ENCODE peak calls at places on chromosomes 4 and X, in eight cellular contexts. One of them, this sample, is unnamed.

GRCh38 chr4:81600511-81601269 is 129.0 kb upstream of the RASGEF1B start:
- DNase-seq in vagina: no peak
- DNase-seq in NCI-H2029: no peak
- DNase-seq in stimulated activated CD4-positive, alpha-beta T cell treated with anti-CD3 and anti-CD28 coated beads, Interleukin-12 subunit alpha, Interleukin-12 subunit beta, amount 100 ng/mL, for 24 hours: no peak
- DNase-seq in caudate nucleus: no peak
- DNase-seq in SJSA1: no peak
- DNase-seq in CD8-positive, alpha-beta memory T cell: no peak
- DNase-seq in retina: peak
- DNase-seq in this sample: no peak

GRCh38 chr4:84258905-84259830 is 239.9 kb downstream of the NKX6-1 start:
- DNase-seq in caudate nucleus: no peak
- DNase-seq in CD8-positive, alpha-beta memory T cell: no peak
- DNase-seq in vagina: no peak
- DNase-seq in retina: no peak
- DNase-seq in NCI-H2029: no peak
- DNase-seq in stimulated activated CD4-positive, alpha-beta T cell treated with anti-CD3 and anti-CD28 coated beads, Interleukin-12 subunit alpha, Interleukin-12 subunit beta, amount 100 ng/mL, for 24 hours: no peak
- DNase-seq in SJSA1: no peak
- DNase-seq in this sample: no peak

GRCh38 chrX:84974803-84975202 is 28.9 kb upstream of the APOOL start:
- DNase-seq in SJSA1: no peak
- DNase-seq in stimulated activated CD4-positive, alpha-beta T cell treated with anti-CD3 and anti-CD28 coated beads, Interleukin-12 subunit alpha, Interleukin-12 subunit beta, amount 100 ng/mL, for 24 hours: no peak
- DNase-seq in NCI-H2029: no peak
- DNase-seq in retina: no peak
- DNase-seq in vagina: no peak
- DNase-seq in CD8-positive, alpha-beta memory T cell: no peak
- DNase-seq in caudate nucleus: no peak
- DNase-seq in this sample: no peak

GRCh38 chrX:140492360-140492994 is 12.4 kb downstream of the SOX3 start:
- DNase-seq in SJSA1: no peak
- DNase-seq in CD8-positive, alpha-beta memory T cell: no peak
- DNase-seq in caudate nucleus: no peak
- DNase-seq in retina: no peak
- DNase-seq in vagina: no peak
- DNase-seq in stimulated activated CD4-positive, alpha-beta T cell treated with anti-CD3 and anti-CD28 coated beads, Interleukin-12 subunit alpha, Interleukin-12 subunit beta, amount 100 ng/mL, for 24 hours: no peak
- DNase-seq in NCI-H2029: no peak
- DNase-seq in this sample: no peak

GRCh38 chr4:150664935-150665334 is 83.0 kb downstream of the MAB21L2 start:
- DNase-seq in retina: no peak
- DNase-seq in NCI-H2029: no peak
- DNase-seq in CD8-positive, alpha-beta memory T cell: no peak
- DNase-seq in SJSA1: no peak
- DNase-seq in vagina: no peak
- DNase-seq in caudate nucleus: no peak
- DNase-seq in stimulated activated CD4-positive, alpha-beta T cell treated with anti-CD3 and anti-CD28 coated beads, Interleukin-12 subunit alpha, Interleukin-12 subunit beta, amount 100 ng/mL, for 24 hours: no peak
- DNase-seq in this sample: no peak

GRCh38 chrX:134481339-134481738 is 21.4 kb downstream of the HPRT1 start:
- DNase-seq in NCI-H2029: no peak
- DNase-seq in stimulated activated CD4-positive, alpha-beta T cell treated with anti-CD3 and anti-CD28 coated beads, Interleukin-12 subunit alpha, Interleukin-12 subunit beta, amount 100 ng/mL, for 24 hours: no peak
- DNase-seq in retina: no peak
- DNase-seq in vagina: no peak
- DNase-seq in caudate nucleus: no peak
- DNase-seq in CD8-positive, alpha-beta memory T cell: no peak
- DNase-seq in SJSA1: no peak
- DNase-seq in this sample: no peak

GRCh38 chrX:118420462-118420861 is 74.6 kb downstream of the WDR44 start:
- DNase-seq in CD8-positive, alpha-beta memory T cell: no peak
- DNase-seq in SJSA1: peak
- DNase-seq in retina: no peak
- DNase-seq in vagina: no peak
- DNase-seq in NCI-H2029: peak
- DNase-seq in stimulated activated CD4-positive, alpha-beta T cell treated with anti-CD3 and anti-CD28 coated beads, Interleukin-12 subunit alpha, Interleukin-12 subunit beta, amount 100 ng/mL, for 24 hours: no peak
- DNase-seq in caudate nucleus: no peak
- DNase-seq in this sample: no peak

GRCh38 chr4:114334808-114335739 is 263.5 kb upstream of the UGT8 start:
- DNase-seq in retina: no peak
- DNase-seq in SJSA1: no peak
- DNase-seq in vagina: no peak
- DNase-seq in caudate nucleus: no peak
- DNase-seq in CD8-positive, alpha-beta memory T cell: no peak
- DNase-seq in NCI-H2029: no peak
- DNase-seq in stimulated activated CD4-positive, alpha-beta T cell treated with anti-CD3 and anti-CD28 coated beads, Interleukin-12 subunit alpha, Interleukin-12 subunit beta, amount 100 ng/mL, for 24 hours: no peak
- DNase-seq in this sample: no peak

GRCh38 chr4:114041117-114041475 is 61.6 kb upstream of the ARSJ start:
- DNase-seq in NCI-H2029: no peak
- DNase-seq in SJSA1: no peak
- DNase-seq in caudate nucleus: no peak
- DNase-seq in CD8-positive, alpha-beta memory T cell: no peak
- DNase-seq in stimulated activated CD4-positive, alpha-beta T cell treated with anti-CD3 and anti-CD28 coated beads, Interleukin-12 subunit alpha, Interleukin-12 subunit beta, amount 100 ng/mL, for 24 hours: no peak
- DNase-seq in vagina: no peak
- DNase-seq in retina: no peak
- DNase-seq in this sample: no peak

GRCh38 chr4:182862166-182862875 is 54.9 kb downstream of the DCTD start:
- DNase-seq in SJSA1: no peak
- DNase-seq in retina: no peak
- DNase-seq in stimulated activated CD4-positive, alpha-beta T cell treated with anti-CD3 and anti-CD28 coated beads, Interleukin-12 subunit alpha, Interleukin-12 subunit beta, amount 100 ng/mL, for 24 hours: no peak
- DNase-seq in NCI-H2029: peak
- DNase-seq in caudate nucleus: no peak
- DNase-seq in vagina: no peak
- DNase-seq in CD8-positive, alpha-beta memory T cell: no peak
- DNase-seq in this sample: no peak

GRCh38 chr4:74545488-74545887 is 100.6 kb downstream of the AREG start:
- DNase-seq in stimulated activated CD4-positive, alpha-beta T cell treated with anti-CD3 and anti-CD28 coated beads, Interleukin-12 subunit alpha, Interleukin-12 subunit beta, amount 100 ng/mL, for 24 hours: no peak
- DNase-seq in CD8-positive, alpha-beta memory T cell: no peak
- DNase-seq in retina: no peak
- DNase-seq in SJSA1: no peak
- DNase-seq in caudate nucleus: no peak
- DNase-seq in vagina: no peak
- DNase-seq in NCI-H2029: no peak
- DNase-seq in this sample: no peak

GRCh38 chr4:76821661-76822060 is 76.3 kb downstream of the SOWAHB start:
- DNase-seq in vagina: no peak
- DNase-seq in NCI-H2029: no peak
- DNase-seq in SJSA1: no peak
- DNase-seq in caudate nucleus: no peak
- DNase-seq in CD8-positive, alpha-beta memory T cell: no peak
- DNase-seq in retina: no peak
- DNase-seq in stimulated activated CD4-positive, alpha-beta T cell treated with anti-CD3 and anti-CD28 coated beads, Interleukin-12 subunit alpha, Interleukin-12 subunit beta, amount 100 ng/mL, for 24 hours: no peak
- DNase-seq in this sample: no peak

GRCh38 chrX:119617511-119618164 is 11.4 kb upstream of the NKRF start:
- DNase-seq in vagina: no peak
- DNase-seq in retina: no peak
- DNase-seq in stimulated activated CD4-positive, alpha-beta T cell treated with anti-CD3 and anti-CD28 coated beads, Interleukin-12 subunit alpha, Interleukin-12 subunit beta, amount 100 ng/mL, for 24 hours: no peak
- DNase-seq in SJSA1: no peak
- DNase-seq in NCI-H2029: no peak
- DNase-seq in caudate nucleus: no peak
- DNase-seq in CD8-positive, alpha-beta memory T cell: no peak
- DNase-seq in this sample: no peak

GRCh38 chr4:188934320-188934975 is 795.2 kb downstream of the TRIML1 start:
- DNase-seq in retina: no peak
- DNase-seq in CD8-positive, alpha-beta memory T cell: no peak
- DNase-seq in vagina: no peak
- DNase-seq in SJSA1: peak
- DNase-seq in caudate nucleus: no peak
- DNase-seq in stimulated activated CD4-positive, alpha-beta T cell treated with anti-CD3 and anti-CD28 coated beads, Interleukin-12 subunit alpha, Interleukin-12 subunit beta, amount 100 ng/mL, for 24 hours: no peak
- DNase-seq in NCI-H2029: no peak
- DNase-seq in this sample: no peak

GRCh38 chr4:68476191-68476590 is 28.9 kb downstream of the TMPRSS11E start:
- DNase-seq in CD8-positive, alpha-beta memory T cell: no peak
- DNase-seq in retina: no peak
- DNase-seq in caudate nucleus: no peak
- DNase-seq in vagina: no peak
- DNase-seq in stimulated activated CD4-positive, alpha-beta T cell treated with anti-CD3 and anti-CD28 coated beads, Interleukin-12 subunit alpha, Interleukin-12 subunit beta, amount 100 ng/mL, for 24 hours: no peak
- DNase-seq in SJSA1: no peak
- DNase-seq in NCI-H2029: no peak
- DNase-seq in this sample: no peak

GRCh38 chr4:13543648-13544555 is at the start of gene NKX3-2:
- DNase-seq in caudate nucleus: no peak
- DNase-seq in retina: peak
- DNase-seq in SJSA1: peak
- DNase-seq in CD8-positive, alpha-beta memory T cell: no peak
- DNase-seq in stimulated activated CD4-positive, alpha-beta T cell treated with anti-CD3 and anti-CD28 coated beads, Interleukin-12 subunit alpha, Interleukin-12 subunit beta, amount 100 ng/mL, for 24 hours: no peak
- DNase-seq in NCI-H2029: peak
- DNase-seq in vagina: no peak
- DNase-seq in this sample: no peak

GRCh38 chr4:52370576-52370975 is 288.5 kb downstream of the USP46 start:
- DNase-seq in caudate nucleus: no peak
- DNase-seq in retina: no peak
- DNase-seq in vagina: no peak
- DNase-seq in stimulated activated CD4-positive, alpha-beta T cell treated with anti-CD3 and anti-CD28 coated beads, Interleukin-12 subunit alpha, Interleukin-12 subunit beta, amount 100 ng/mL, for 24 hours: no peak
- DNase-seq in NCI-H2029: no peak
- DNase-seq in CD8-positive, alpha-beta memory T cell: no peak
- DNase-seq in SJSA1: no peak
- DNase-seq in this sample: no peak

GRCh38 chrX:20333672-20334071 is 67.0 kb upstream of the RPS6KA3 start:
- DNase-seq in stimulated activated CD4-positive, alpha-beta T cell treated with anti-CD3 and anti-CD28 coated beads, Interleukin-12 subunit alpha, Interleukin-12 subunit beta, amount 100 ng/mL, for 24 hours: peak
- DNase-seq in vagina: peak
- DNase-seq in caudate nucleus: no peak
- DNase-seq in SJSA1: no peak
- DNase-seq in CD8-positive, alpha-beta memory T cell: no peak
- DNase-seq in NCI-H2029: no peak
- DNase-seq in retina: no peak
- DNase-seq in this sample: no peak

GRCh38 chr4:139532951-139533350 is 23.1 kb downstream of the SETD7 start:
- DNase-seq in CD8-positive, alpha-beta memory T cell: no peak
- DNase-seq in vagina: no peak
- DNase-seq in NCI-H2029: no peak
- DNase-seq in SJSA1: no peak
- DNase-seq in retina: no peak
- DNase-seq in caudate nucleus: no peak
- DNase-seq in stimulated activated CD4-positive, alpha-beta T cell treated with anti-CD3 and anti-CD28 coated beads, Interleukin-12 subunit alpha, Interleukin-12 subunit beta, amount 100 ng/mL, for 24 hours: no peak
- DNase-seq in this sample: no peak

GRCh38 chr4:171464499-171464898 is 348.7 kb upstream of the GALNTL6 start:
- DNase-seq in CD8-positive, alpha-beta memory T cell: no peak
- DNase-seq in vagina: no peak
- DNase-seq in NCI-H2029: no peak
- DNase-seq in caudate nucleus: no peak
- DNase-seq in stimulated activated CD4-positive, alpha-beta T cell treated with anti-CD3 and anti-CD28 coated beads, Interleukin-12 subunit alpha, Interleukin-12 subunit beta, amount 100 ng/mL, for 24 hours: no peak
- DNase-seq in retina: no peak
- DNase-seq in SJSA1: no peak
- DNase-seq in this sample: no peak

GRCh38 chr4:55549888-55550287 is 3.2 kb upstream of the CLOCK start:
- DNase-seq in vagina: no peak
- DNase-seq in stimulated activated CD4-positive, alpha-beta T cell treated with anti-CD3 and anti-CD28 coated beads, Interleukin-12 subunit alpha, Interleukin-12 subunit beta, amount 100 ng/mL, for 24 hours: no peak
- DNase-seq in SJSA1: peak
- DNase-seq in CD8-positive, alpha-beta memory T cell: no peak
- DNase-seq in retina: no peak
- DNase-seq in NCI-H2029: no peak
- DNase-seq in caudate nucleus: no peak
- DNase-seq in this sample: no peak

GRCh38 chr4:53763813-53764597 is 172.7 kb upstream of the LNX1 start:
- DNase-seq in caudate nucleus: no peak
- DNase-seq in CD8-positive, alpha-beta memory T cell: no peak
- DNase-seq in vagina: no peak
- DNase-seq in retina: peak
- DNase-seq in SJSA1: peak
- DNase-seq in stimulated activated CD4-positive, alpha-beta T cell treated with anti-CD3 and anti-CD28 coated beads, Interleukin-12 subunit alpha, Interleukin-12 subunit beta, amount 100 ng/mL, for 24 hours: no peak
- DNase-seq in NCI-H2029: no peak
- DNase-seq in this sample: no peak

GRCh38 chrX:24012266-24012665 is 14.7 kb downstream of the KLHL15 start:
- DNase-seq in CD8-positive, alpha-beta memory T cell: no peak
- DNase-seq in retina: no peak
- DNase-seq in vagina: no peak
- DNase-seq in SJSA1: no peak
- DNase-seq in caudate nucleus: no peak
- DNase-seq in stimulated activated CD4-positive, alpha-beta T cell treated with anti-CD3 and anti-CD28 coated beads, Interleukin-12 subunit alpha, Interleukin-12 subunit beta, amount 100 ng/mL, for 24 hours: no peak
- DNase-seq in NCI-H2029: no peak
- DNase-seq in this sample: no peak

GRCh38 chr4:26758899-26759298 is 101.7 kb upstream of the STIM2 start:
- DNase-seq in NCI-H2029: no peak
- DNase-seq in caudate nucleus: no peak
- DNase-seq in vagina: no peak
- DNase-seq in stimulated activated CD4-positive, alpha-beta T cell treated with anti-CD3 and anti-CD28 coated beads, Interleukin-12 subunit alpha, Interleukin-12 subunit beta, amount 100 ng/mL, for 24 hours: no peak
- DNase-seq in SJSA1: no peak
- DNase-seq in retina: no peak
- DNase-seq in CD8-positive, alpha-beta memory T cell: no peak
- DNase-seq in this sample: no peak

GRCh38 chr4:85475631-85476233 is 782 bp downstream of the ARHGAP24 start:
- DNase-seq in caudate nucleus: no peak
- DNase-seq in NCI-H2029: no peak
- DNase-seq in SJSA1: no peak
- DNase-seq in vagina: no peak
- DNase-seq in CD8-positive, alpha-beta memory T cell: no peak
- DNase-seq in stimulated activated CD4-positive, alpha-beta T cell treated with anti-CD3 and anti-CD28 coated beads, Interleukin-12 subunit alpha, Interleukin-12 subunit beta, amount 100 ng/mL, for 24 hours: no peak
- DNase-seq in retina: no peak
- DNase-seq in this sample: no peak

GRCh38 chr4:24003926-24004325 is 114.1 kb upstream of the PPARGC1A start:
- DNase-seq in CD8-positive, alpha-beta memory T cell: no peak
- DNase-seq in retina: no peak
- DNase-seq in stimulated activated CD4-positive, alpha-beta T cell treated with anti-CD3 and anti-CD28 coated beads, Interleukin-12 subunit alpha, Interleukin-12 subunit beta, amount 100 ng/mL, for 24 hours: no peak
- DNase-seq in vagina: no peak
- DNase-seq in SJSA1: no peak
- DNase-seq in caudate nucleus: no peak
- DNase-seq in NCI-H2029: no peak
- DNase-seq in this sample: no peak

GRCh38 chrX:13614154-13614553 is 38.8 kb upstream of the TCEANC start:
- DNase-seq in SJSA1: no peak
- DNase-seq in vagina: no peak
- DNase-seq in caudate nucleus: no peak
- DNase-seq in NCI-H2029: no peak
- DNase-seq in CD8-positive, alpha-beta memory T cell: no peak
- DNase-seq in retina: no peak
- DNase-seq in stimulated activated CD4-positive, alpha-beta T cell treated with anti-CD3 and anti-CD28 coated beads, Interleukin-12 subunit alpha, Interleukin-12 subunit beta, amount 100 ng/mL, for 24 hours: no peak
- DNase-seq in this sample: no peak

GRCh38 chrX:152601848-152602616 is 35.7 kb upstream of the GABRQ start:
- DNase-seq in retina: peak
- DNase-seq in SJSA1: peak
- DNase-seq in NCI-H2029: no peak
- DNase-seq in CD8-positive, alpha-beta memory T cell: no peak
- DNase-seq in stimulated activated CD4-positive, alpha-beta T cell treated with anti-CD3 and anti-CD28 coated beads, Interleukin-12 subunit alpha, Interleukin-12 subunit beta, amount 100 ng/mL, for 24 hours: no peak
- DNase-seq in caudate nucleus: no peak
- DNase-seq in vagina: no peak
- DNase-seq in this sample: no peak

GRCh38 chrX:154373340-154374306 is 811 bp downstream of the FLNA start:
- DNase-seq in vagina: no peak
- DNase-seq in stimulated activated CD4-positive, alpha-beta T cell treated with anti-CD3 and anti-CD28 coated beads, Interleukin-12 subunit alpha, Interleukin-12 subunit beta, amount 100 ng/mL, for 24 hours: no peak
- DNase-seq in NCI-H2029: peak
- DNase-seq in SJSA1: peak
- DNase-seq in retina: peak
- DNase-seq in caudate nucleus: peak
- DNase-seq in CD8-positive, alpha-beta memory T cell: no peak
- DNase-seq in this sample: no peak

GRCh38 chrX:97389761-97390192 is 506.1 kb downstream of the RPA4 start:
- DNase-seq in CD8-positive, alpha-beta memory T cell: no peak
- DNase-seq in retina: no peak
- DNase-seq in vagina: no peak
- DNase-seq in SJSA1: peak
- DNase-seq in stimulated activated CD4-positive, alpha-beta T cell treated with anti-CD3 and anti-CD28 coated beads, Interleukin-12 subunit alpha, Interleukin-12 subunit beta, amount 100 ng/mL, for 24 hours: no peak
- DNase-seq in NCI-H2029: no peak
- DNase-seq in caudate nucleus: no peak
- DNase-seq in this sample: no peak

GRCh38 chr4:130646886-130647285 is 1550.9 kb downstream of the C4orf33 start:
- DNase-seq in retina: no peak
- DNase-seq in vagina: no peak
- DNase-seq in stimulated activated CD4-positive, alpha-beta T cell treated with anti-CD3 and anti-CD28 coated beads, Interleukin-12 subunit alpha, Interleukin-12 subunit beta, amount 100 ng/mL, for 24 hours: no peak
- DNase-seq in CD8-positive, alpha-beta memory T cell: no peak
- DNase-seq in NCI-H2029: no peak
- DNase-seq in SJSA1: no peak
- DNase-seq in caudate nucleus: no peak
- DNase-seq in this sample: no peak